ENCODE peak calls at places on chromosomes 16 and 17, in seven cellular contexts. P is NCI-H2107, Y is AG09309, F is WTC11, N is HCT116, S is right atrium auricular region, I is anterior cingulate cortex. R is an unnamed sample.

GRCh38 chr17:76542984-76543383 is 3.1 kb downstream of the PRCD start:
- DNase-seq in P (no peak), Y (no peak), F (no peak), N (no peak), S (no peak), I (no peak), R (no peak)

GRCh38 chr16:1466968-1467521 is 7.8 kb downstream of the CLCN7 start:
- DNase-seq in P (no peak), Y (no peak), F (no peak), N (no peak), S (no peak), I (no peak), R (no peak)

GRCh38 chr16:67781548-67781921 is 24.8 kb downstream of the RANBP10 start:
- DNase-seq in P (no peak), Y (no peak), F (no peak), N (no peak), S (no peak), I (no peak), R (no peak)

GRCh38 chr17:62792122-62792800 is 15.9 kb downstream of the MARCHF10 start:
- DNase-seq in P (no peak), Y (peak; percentile 90), F (no peak), N (peak; percentile 61), S (no peak), I (no peak), R (no peak)

GRCh38 chr16:55301385-55302008 is 22.5 kb upstream of the IRX6 start:
- DNase-seq in P (no peak), Y (no peak), F (no peak), N (no peak), S (no peak), I (no peak), R (no peak)

GRCh38 chr16:47477680-47478079 is 16.5 kb downstream of the PHKB start:
- DNase-seq in P (no peak), Y (no peak), F (no peak), N (no peak), S (no peak), I (no peak), R (no peak)

GRCh38 chr17:70767102-70767701 is 597.9 kb downstream of the KCNJ2 start:
- DNase-seq in P (no peak), Y (no peak), F (no peak), N (peak; percentile 42), S (no peak), I (no peak), R (no peak)

GRCh38 chr17:75830168-75831031 is 13.8 kb downstream of the UNC13D start:
- DNase-seq in P (no peak), Y (no peak), F (peak; percentile 85), N (no peak), S (no peak), I (no peak), R (no peak)

GRCh38 chr16:17951273-17951845 is 385.2 kb downstream of the NPIPA8 start:
- DNase-seq in P (no peak), Y (no peak), F (no peak), N (no peak), S (no peak), I (no peak), R (no peak)

GRCh38 chr16:9151597-9151996 is 60.2 kb downstream of the HAPSTR1 start:
- DNase-seq in P (no peak), Y (no peak), F (no peak), N (no peak), S (no peak), I (no peak), R (no peak)

GRCh38 chr17:79562806-79563141 is 48.1 kb downstream of the RBFOX3 start:
- DNase-seq in P (no peak), Y (no peak), F (no peak), N (no peak), S (no peak), I (no peak), R (no peak)

GRCh38 chr17:1011138-1011537 is 14.2 kb downstream of the TIMM22 start:
- DNase-seq in P (no peak), Y (no peak), F (no peak), N (no peak), S (no peak), I (no peak), R (no peak)

GRCh38 chr16:66052745-66053144 is 313.7 kb upstream of the CDH5 start:
- DNase-seq in P (no peak), Y (no peak), F (no peak), N (no peak), S (no peak), I (no peak), R (no peak)

GRCh38 chr16:1965610-1966009 is 984 bp upstream of the RPS2 start:
- DNase-seq in P (no peak), Y (no peak), F (no peak), N (no peak), S (no peak), I (no peak), R (no peak)

GRCh38 chr16:68902376-68903345 is 59.3 kb downstream of the TANGO6 start:
- DNase-seq in P (peak; percentile 79), Y (peak; percentile 18), F (peak; percentile 54), N (peak; percentile 72), S (no peak), I (peak; percentile 3), R (no peak)

GRCh38 chr17:46030752-46031151 is 31.7 kb downstream of the STH start:
- DNase-seq in P (no peak), Y (no peak), F (no peak), N (no peak), S (no peak), I (no peak), R (no peak)

GRCh38 chr16:27242868-27243590 is 25.5 kb downstream of the NSMCE1 start:
- DNase-seq in P (no peak), Y (peak; percentile 71), F (no peak), N (no peak), S (peak; percentile 66), I (peak; percentile 21), R (no peak)

GRCh38 chr17:7997186-7997585 is 5.2 kb upstream of the GUCY2D start:
- DNase-seq in P (peak; percentile 21), Y (no peak), F (peak; percentile 69), N (peak; percentile 67), S (no peak), I (no peak), R (no peak)

GRCh38 chr17:40551874-40552768 is 13.2 kb downstream of the CCR7 start:
- DNase-seq in P (no peak), Y (peak; percentile 98), F (peak; percentile 6), N (no peak), S (peak; percentile 87), I (no peak), R (peak; percentile 62)

GRCh38 chr17:28551421-28552186 is 820 bp downstream of the UNC119 start:
- DNase-seq in P (no peak), Y (no peak), F (no peak), N (no peak), S (no peak), I (no peak), R (no peak)

GRCh38 chr17:79154446-79154845 is 79.8 kb downstream of the ENGASE start:
- DNase-seq in P (no peak), Y (no peak), F (no peak), N (no peak), S (no peak), I (no peak), R (no peak)

GRCh38 chr17:74987909-74988711 is 678 bp downstream of the CDR2L start:
- DNase-seq in P (no peak), Y (no peak), F (peak; percentile 78), N (no peak), S (peak; percentile 93), I (peak; percentile 61), R (no peak)

GRCh38 chr16:13307255-13307654 is 405.9 kb downstream of the SHISA9 start:
- DNase-seq in P (peak; percentile 12), Y (no peak), F (no peak), N (no peak), S (no peak), I (no peak), R (no peak)

GRCh38 chr17:81044764-81045589 is 10.0 kb downstream of the BAIAP2 start:
- DNase-seq in P (no peak), Y (no peak), F (no peak), N (no peak), S (peak; percentile 94), I (peak; percentile 16), R (no peak)

GRCh38 chr17:1969712-1970111 is 55.4 kb downstream of the RTN4RL1 start:
- DNase-seq in P (no peak), Y (no peak), F (no peak), N (no peak), S (no peak), I (no peak), R (no peak)

GRCh38 chr17:36501351-36501750 is 14.9 kb downstream of the ZNHIT3 start:
- DNase-seq in P (no peak), Y (no peak), F (no peak), N (no peak), S (no peak), I (no peak), R (no peak)

GRCh38 chr17:75546181-75546580 is 20.7 kb downstream of the LLGL2 start:
- DNase-seq in P (no peak), Y (no peak), F (no peak), N (no peak), S (no peak), I (no peak), R (no peak)

GRCh38 chr17:45175759-45176140 is 14.1 kb downstream of the HEXIM2 start:
- DNase-seq in P (no peak), Y (no peak), F (no peak), N (no peak), S (no peak), I (no peak), R (no peak)

R was measured in stimulated activated naive B cell treated with anti-CD40 and anti-IgM and Interleukin-4, amounts not matched to agents 10 μg/mL and 1 μg/mL and 100 μg/mL, for 72 hours.